ENCODE peak calls at places on chromosome 22, in ten cellular contexts. One of them, this sample, is unnamed.

GRCh38 chr22:37079158-37079557 is 27.6 kb downstream of the KCTD17 start:
- DNase-seq in NCI-H774: no peak
- DNase-seq in fibroblast of pulmonary artery: no peak
- DNase-seq in DMS153: no peak
- DNase-seq in NCI-H1417 treated with DMSO at 0.1 percent for 48 hours: no peak
- DNase-seq in heart left ventricle: no peak
- DNase-seq in amniotic stem cell: no peak
- DNase-seq in Caki2: no peak
- DNase-seq in WTC11: no peak
- DNase-seq in NCI-H187 treated with DMSO at 0.1 percent for 48 hours: no peak
- DNase-seq in this sample: no peak

GRCh38 chr22:23077627-23078461 is 7.5 kb downstream of the GNAZ start:
- DNase-seq in NCI-H774: no peak
- DNase-seq in fibroblast of pulmonary artery: no peak
- DNase-seq in DMS153: peak
- DNase-seq in NCI-H1417 treated with DMSO at 0.1 percent for 48 hours: no peak
- DNase-seq in heart left ventricle: no peak
- DNase-seq in amniotic stem cell: no peak
- DNase-seq in Caki2: no peak
- DNase-seq in WTC11: no peak
- DNase-seq in NCI-H187 treated with DMSO at 0.1 percent for 48 hours: no peak
- DNase-seq in this sample: no peak

GRCh38 chr22:48720662-48721393 is 1106.8 kb downstream of the BRD1 start:
- DNase-seq in NCI-H774: no peak
- DNase-seq in fibroblast of pulmonary artery: no peak
- DNase-seq in DMS153: no peak
- DNase-seq in NCI-H1417 treated with DMSO at 0.1 percent for 48 hours: no peak
- DNase-seq in heart left ventricle: no peak
- DNase-seq in amniotic stem cell: no peak
- DNase-seq in Caki2: no peak
- DNase-seq in WTC11: no peak
- DNase-seq in NCI-H187 treated with DMSO at 0.1 percent for 48 hours: no peak
- DNase-seq in this sample: no peak

GRCh38 chr22:19823191-19823590 is 31.5 kb downstream of the GNB1L start:
- DNase-seq in NCI-H774: no peak
- DNase-seq in fibroblast of pulmonary artery: no peak
- DNase-seq in DMS153: no peak
- DNase-seq in NCI-H1417 treated with DMSO at 0.1 percent for 48 hours: no peak
- DNase-seq in heart left ventricle: no peak
- DNase-seq in amniotic stem cell: no peak
- DNase-seq in Caki2: no peak
- DNase-seq in WTC11: no peak
- DNase-seq in NCI-H187 treated with DMSO at 0.1 percent for 48 hours: no peak
- DNase-seq in this sample: no peak

GRCh38 chr22:46008291-46008690 is 31.3 kb upstream of the WNT7B start:
- DNase-seq in NCI-H774: no peak
- DNase-seq in fibroblast of pulmonary artery: no peak
- DNase-seq in DMS153: no peak
- DNase-seq in NCI-H1417 treated with DMSO at 0.1 percent for 48 hours: no peak
- DNase-seq in heart left ventricle: peak
- DNase-seq in amniotic stem cell: no peak
- DNase-seq in Caki2: no peak
- DNase-seq in WTC11: no peak
- DNase-seq in NCI-H187 treated with DMSO at 0.1 percent for 48 hours: no peak
- DNase-seq in this sample: no peak

GRCh38 chr22:44355688-44356070 is 42.9 kb upstream of the SHISAL1 start:
- DNase-seq in NCI-H774: no peak
- DNase-seq in fibroblast of pulmonary artery: no peak
- DNase-seq in DMS153: no peak
- DNase-seq in NCI-H1417 treated with DMSO at 0.1 percent for 48 hours: no peak
- DNase-seq in heart left ventricle: no peak
- DNase-seq in amniotic stem cell: no peak
- DNase-seq in Caki2: no peak
- DNase-seq in WTC11: peak
- DNase-seq in NCI-H187 treated with DMSO at 0.1 percent for 48 hours: no peak
- DNase-seq in this sample: no peak

GRCh38 chr22:25709758-25710157 is 32.2 kb upstream of the MYO18B start:
- DNase-seq in NCI-H774: no peak
- DNase-seq in fibroblast of pulmonary artery: no peak
- DNase-seq in DMS153: no peak
- DNase-seq in NCI-H1417 treated with DMSO at 0.1 percent for 48 hours: no peak
- DNase-seq in heart left ventricle: no peak
- DNase-seq in amniotic stem cell: no peak
- DNase-seq in Caki2: no peak
- DNase-seq in WTC11: no peak
- DNase-seq in NCI-H187 treated with DMSO at 0.1 percent for 48 hours: no peak
- DNase-seq in this sample: no peak

GRCh38 chr22:44909241-44909640 is 100.6 kb downstream of the PHF21B start:
- DNase-seq in NCI-H774: no peak
- DNase-seq in fibroblast of pulmonary artery: no peak
- DNase-seq in DMS153: no peak
- DNase-seq in NCI-H1417 treated with DMSO at 0.1 percent for 48 hours: no peak
- DNase-seq in heart left ventricle: no peak
- DNase-seq in amniotic stem cell: no peak
- DNase-seq in Caki2: no peak
- DNase-seq in WTC11: no peak
- DNase-seq in NCI-H187 treated with DMSO at 0.1 percent for 48 hours: no peak
- DNase-seq in this sample: no peak

GRCh38 chr22:38317995-38318715 is 922 bp upstream of the CSNK1E start:
- DNase-seq in NCI-H774: peak
- DNase-seq in fibroblast of pulmonary artery: peak
- DNase-seq in DMS153: peak
- DNase-seq in NCI-H1417 treated with DMSO at 0.1 percent for 48 hours: no peak
- DNase-seq in heart left ventricle: peak
- DNase-seq in amniotic stem cell: peak
- DNase-seq in Caki2: peak
- DNase-seq in WTC11: no peak
- DNase-seq in NCI-H187 treated with DMSO at 0.1 percent for 48 hours: no peak
- DNase-seq in this sample: peak

GRCh38 chr22:37172266-37173245 is 15.5 kb downstream of the C1QTNF6 start:
- DNase-seq in NCI-H774: no peak
- DNase-seq in fibroblast of pulmonary artery: no peak
- DNase-seq in DMS153: no peak
- DNase-seq in NCI-H1417 treated with DMSO at 0.1 percent for 48 hours: no peak
- DNase-seq in heart left ventricle: peak
- DNase-seq in amniotic stem cell: no peak
- DNase-seq in Caki2: no peak
- DNase-seq in WTC11: peak
- DNase-seq in NCI-H187 treated with DMSO at 0.1 percent for 48 hours: no peak
- DNase-seq in this sample: no peak

GRCh38 chr22:40345271-40345670 is 1.0 kb upstream of the ADSL start:
- DNase-seq in NCI-H774: no peak
- DNase-seq in fibroblast of pulmonary artery: peak
- DNase-seq in DMS153: no peak
- DNase-seq in NCI-H1417 treated with DMSO at 0.1 percent for 48 hours: no peak
- DNase-seq in heart left ventricle: no peak
- DNase-seq in amniotic stem cell: no peak
- DNase-seq in Caki2: peak
- DNase-seq in WTC11: no peak
- DNase-seq in NCI-H187 treated with DMSO at 0.1 percent for 48 hours: no peak
- DNase-seq in this sample: no peak

GRCh38 chr22:30701872-30702271 is 7.2 kb downstream of the OSBP2 start:
- DNase-seq in NCI-H774: no peak
- DNase-seq in fibroblast of pulmonary artery: peak
- DNase-seq in DMS153: no peak
- DNase-seq in NCI-H1417 treated with DMSO at 0.1 percent for 48 hours: no peak
- DNase-seq in heart left ventricle: no peak
- DNase-seq in amniotic stem cell: no peak
- DNase-seq in Caki2: peak
- DNase-seq in WTC11: no peak
- DNase-seq in NCI-H187 treated with DMSO at 0.1 percent for 48 hours: no peak
- DNase-seq in this sample: no peak

GRCh38 chr22:22770280-22770871 is 117.2 kb upstream of the IGLL5 start:
- DNase-seq in NCI-H774: peak
- DNase-seq in fibroblast of pulmonary artery: peak
- DNase-seq in DMS153: peak
- DNase-seq in NCI-H1417 treated with DMSO at 0.1 percent for 48 hours: no peak
- DNase-seq in heart left ventricle: no peak
- DNase-seq in amniotic stem cell: no peak
- DNase-seq in Caki2: peak
- DNase-seq in WTC11: peak
- DNase-seq in NCI-H187 treated with DMSO at 0.1 percent for 48 hours: peak
- DNase-seq in this sample: no peak

GRCh38 chr22:41780714-41781507 is 19.6 kb upstream of the CCDC134 start:
- DNase-seq in NCI-H774: no peak
- DNase-seq in fibroblast of pulmonary artery: peak
- DNase-seq in DMS153: no peak
- DNase-seq in NCI-H1417 treated with DMSO at 0.1 percent for 48 hours: no peak
- DNase-seq in heart left ventricle: peak
- DNase-seq in amniotic stem cell: no peak
- DNase-seq in Caki2: no peak
- DNase-seq in WTC11: no peak
- DNase-seq in NCI-H187 treated with DMSO at 0.1 percent for 48 hours: no peak
- DNase-seq in this sample: no peak

GRCh38 chr22:39917091-39917703 is 16.3 kb downstream of the GRAP2 start:
- DNase-seq in NCI-H774: no peak
- DNase-seq in fibroblast of pulmonary artery: no peak
- DNase-seq in DMS153: no peak
- DNase-seq in NCI-H1417 treated with DMSO at 0.1 percent for 48 hours: no peak
- DNase-seq in heart left ventricle: no peak
- DNase-seq in amniotic stem cell: no peak
- DNase-seq in Caki2: no peak
- DNase-seq in WTC11: no peak
- DNase-seq in NCI-H187 treated with DMSO at 0.1 percent for 48 hours: no peak
- DNase-seq in this sample: no peak

GRCh38 chr22:21568207-21569075 is 927 bp downstream of the UBE2L3 start:
- DNase-seq in NCI-H774: no peak
- DNase-seq in fibroblast of pulmonary artery: peak
- DNase-seq in DMS153: no peak
- DNase-seq in NCI-H1417 treated with DMSO at 0.1 percent for 48 hours: no peak
- DNase-seq in heart left ventricle: no peak
- DNase-seq in amniotic stem cell: no peak
- DNase-seq in Caki2: peak
- DNase-seq in WTC11: no peak
- DNase-seq in NCI-H187 treated with DMSO at 0.1 percent for 48 hours: no peak
- DNase-seq in this sample: no peak

GRCh38 chr22:28894320-28894719 is 10.9 kb downstream of the ZNRF3 start:
- DNase-seq in NCI-H774: no peak
- DNase-seq in fibroblast of pulmonary artery: no peak
- DNase-seq in DMS153: no peak
- DNase-seq in NCI-H1417 treated with DMSO at 0.1 percent for 48 hours: no peak
- DNase-seq in heart left ventricle: peak
- DNase-seq in amniotic stem cell: no peak
- DNase-seq in Caki2: no peak
- DNase-seq in WTC11: no peak
- DNase-seq in NCI-H187 treated with DMSO at 0.1 percent for 48 hours: no peak
- DNase-seq in this sample: no peak

GRCh38 chr22:31179345-31179744 is 19.4 kb downstream of the RNF185 start:
- DNase-seq in NCI-H774: no peak
- DNase-seq in fibroblast of pulmonary artery: no peak
- DNase-seq in DMS153: peak
- DNase-seq in NCI-H1417 treated with DMSO at 0.1 percent for 48 hours: no peak
- DNase-seq in heart left ventricle: no peak
- DNase-seq in amniotic stem cell: peak
- DNase-seq in Caki2: peak
- DNase-seq in WTC11: no peak
- DNase-seq in NCI-H187 treated with DMSO at 0.1 percent for 48 hours: no peak
- DNase-seq in this sample: no peak

GRCh38 chr22:24961217-24961844 is 8.8 kb downstream of the KIAA1671 start:
- DNase-seq in NCI-H774: no peak
- DNase-seq in fibroblast of pulmonary artery: no peak
- DNase-seq in DMS153: no peak
- DNase-seq in NCI-H1417 treated with DMSO at 0.1 percent for 48 hours: no peak
- DNase-seq in heart left ventricle: no peak
- DNase-seq in amniotic stem cell: no peak
- DNase-seq in Caki2: no peak
- DNase-seq in WTC11: no peak
- DNase-seq in NCI-H187 treated with DMSO at 0.1 percent for 48 hours: no peak
- DNase-seq in this sample: no peak

GRCh38 chr22:22404598-22405284 is 103.8 kb downstream of the ZNF280B start:
- DNase-seq in NCI-H774: no peak
- DNase-seq in fibroblast of pulmonary artery: no peak
- DNase-seq in DMS153: no peak
- DNase-seq in NCI-H1417 treated with DMSO at 0.1 percent for 48 hours: no peak
- DNase-seq in heart left ventricle: no peak
- DNase-seq in amniotic stem cell: no peak
- DNase-seq in Caki2: no peak
- DNase-seq in WTC11: no peak
- DNase-seq in NCI-H187 treated with DMSO at 0.1 percent for 48 hours: no peak
- DNase-seq in this sample: no peak

GRCh38 chr22:36977401-36977861 is 41.8 kb downstream of the TST start:
- DNase-seq in NCI-H774: peak
- DNase-seq in fibroblast of pulmonary artery: no peak
- DNase-seq in DMS153: peak
- DNase-seq in NCI-H1417 treated with DMSO at 0.1 percent for 48 hours: no peak
- DNase-seq in heart left ventricle: peak
- DNase-seq in amniotic stem cell: peak
- DNase-seq in Caki2: no peak
- DNase-seq in WTC11: peak
- DNase-seq in NCI-H187 treated with DMSO at 0.1 percent for 48 hours: no peak
- DNase-seq in this sample: no peak

GRCh38 chr22:46067159-46068111 is 82.9 kb upstream of the PPARA start:
- DNase-seq in NCI-H774: no peak
- DNase-seq in fibroblast of pulmonary artery: no peak
- DNase-seq in DMS153: no peak
- DNase-seq in NCI-H1417 treated with DMSO at 0.1 percent for 48 hours: no peak
- DNase-seq in heart left ventricle: no peak
- DNase-seq in amniotic stem cell: no peak
- DNase-seq in Caki2: peak
- DNase-seq in WTC11: peak
- DNase-seq in NCI-H187 treated with DMSO at 0.1 percent for 48 hours: no peak
- DNase-seq in this sample: no peak

GRCh38 chr22:32066820-32067219 is 23.8 kb downstream of the SLC5A1 start:
- DNase-seq in NCI-H774: no peak
- DNase-seq in fibroblast of pulmonary artery: no peak
- DNase-seq in DMS153: no peak
- DNase-seq in NCI-H1417 treated with DMSO at 0.1 percent for 48 hours: no peak
- DNase-seq in heart left ventricle: no peak
- DNase-seq in amniotic stem cell: no peak
- DNase-seq in Caki2: no peak
- DNase-seq in WTC11: peak
- DNase-seq in NCI-H187 treated with DMSO at 0.1 percent for 48 hours: no peak
- DNase-seq in this sample: no peak

GRCh38 chr22:48490513-48491411 is 1336.9 kb downstream of the BRD1 start:
- DNase-seq in NCI-H774: no peak
- DNase-seq in fibroblast of pulmonary artery: no peak
- DNase-seq in DMS153: no peak
- DNase-seq in NCI-H1417 treated with DMSO at 0.1 percent for 48 hours: no peak
- DNase-seq in heart left ventricle: no peak
- DNase-seq in amniotic stem cell: no peak
- DNase-seq in Caki2: no peak
- DNase-seq in WTC11: no peak
- DNase-seq in NCI-H187 treated with DMSO at 0.1 percent for 48 hours: no peak
- DNase-seq in this sample: no peak

GRCh38 chr22:36790648-36791047 is 14.7 kb upstream of the IFT27 start:
- DNase-seq in NCI-H774: no peak
- DNase-seq in fibroblast of pulmonary artery: no peak
- DNase-seq in DMS153: no peak
- DNase-seq in NCI-H1417 treated with DMSO at 0.1 percent for 48 hours: no peak
- DNase-seq in heart left ventricle: no peak
- DNase-seq in amniotic stem cell: no peak
- DNase-seq in Caki2: peak
- DNase-seq in WTC11: no peak
- DNase-seq in NCI-H187 treated with DMSO at 0.1 percent for 48 hours: no peak
- DNase-seq in this sample: no peak

GRCh38 chr22:31614781-31615480 is 47.1 kb downstream of the PISD start:
- DNase-seq in NCI-H774: no peak
- DNase-seq in fibroblast of pulmonary artery: no peak
- DNase-seq in DMS153: no peak
- DNase-seq in NCI-H1417 treated with DMSO at 0.1 percent for 48 hours: no peak
- DNase-seq in heart left ventricle: no peak
- DNase-seq in amniotic stem cell: no peak
- DNase-seq in Caki2: no peak
- DNase-seq in WTC11: no peak
- DNase-seq in NCI-H187 treated with DMSO at 0.1 percent for 48 hours: no peak
- DNase-seq in this sample: no peak

GRCh38 chr22:46830001-46830715 is 67.7 kb downstream of the TBC1D22A start:
- DNase-seq in NCI-H774: no peak
- DNase-seq in fibroblast of pulmonary artery: peak
- DNase-seq in DMS153: no peak
- DNase-seq in NCI-H1417 treated with DMSO at 0.1 percent for 48 hours: no peak
- DNase-seq in heart left ventricle: peak
- DNase-seq in amniotic stem cell: no peak
- DNase-seq in Caki2: peak
- DNase-seq in WTC11: no peak
- DNase-seq in NCI-H187 treated with DMSO at 0.1 percent for 48 hours: no peak
- DNase-seq in this sample: no peak